ENCODE peak calls at places on chromosomes 11 and 22, in ten cellular contexts. F, M, V, S, I, Q, A, T, E and B are unnamed samples.

GRCh38 chr11:80441821-80442220 is 1001.0 kb upstream of the TENM4 start:
- DNase-seq in I (peak), S (no peak), F (no peak), E (no peak), V (no peak), T (no peak), Q (no peak), M (peak), A (no peak), B (no peak)

GRCh38 chr11:130465259-130465658 is 16.8 kb downstream of the ADAMTS15 start:
- DNase-seq in T (no peak), S (no peak), F (peak), E (no peak), M (peak), Q (no peak), I (peak), V (no peak), A (no peak), B (no peak)

GRCh38 chr11:35139883-35140282 is 912 bp downstream of the CD44 start:
- DNase-seq in F (no peak), A (no peak), T (no peak), Q (peak), E (peak), M (no peak), I (no peak), V (no peak), S (no peak), B (no peak)

GRCh38 chr22:49228431-49229037 is 599.1 kb downstream of the BRD1 start:
- DNase-seq in Q (no peak), T (no peak), F (no peak), I (no peak), A (no peak), E (no peak), S (peak), V (no peak), M (no peak), B (no peak)

GRCh38 chr11:85029964-85030363 is 597.2 kb downstream of the DLG2 start:
- DNase-seq in V (peak), S (peak), Q (peak), E (peak), I (peak), F (peak), A (no peak), T (no peak), M (peak), B (peak)

GRCh38 chr11:36389811-36390210 is 93.7 kb downstream of the PRR5L start:
- DNase-seq in S (no peak), I (no peak), E (peak), A (no peak), M (no peak), Q (no peak), V (no peak), F (no peak), T (no peak), B (no peak)

GRCh38 chr11:110147965-110148709 is 54.9 kb downstream of the ZC3H12C start:
- DNase-seq in I (peak), E (peak), V (peak), M (peak), S (no peak), A (no peak), T (no peak), Q (no peak), F (no peak), B (peak)

GRCh38 chr11:116231540-116231939 is 541.2 kb downstream of the BUD13 start:
- DNase-seq in I (no peak), F (no peak), S (peak), E (no peak), T (no peak), A (no peak), M (no peak), V (no peak), Q (peak), B (no peak)

GRCh38 chr11:131624526-131624925 is 254.1 kb downstream of the NTM start:
- DNase-seq in F (no peak), A (no peak), V (no peak), I (peak), E (no peak), S (no peak), Q (no peak), T (no peak), M (no peak), B (no peak)

GRCh38 chr11:126776125-126776524 is 224.4 kb downstream of the KIRREL3 start:
- DNase-seq in Q (no peak), T (no peak), I (no peak), F (no peak), S (peak), V (no peak), A (no peak), M (no peak), E (no peak), B (no peak)

GRCh38 chr11:117906710-117907109 is 22.5 kb downstream of the TMPRSS13 start:
- DNase-seq in S (no peak), Q (no peak), I (no peak), T (no peak), M (no peak), F (no peak), E (no peak), V (no peak), A (no peak), B (no peak)

GRCh38 chr11:131626761-131627160 is 256.3 kb downstream of the NTM start:
- DNase-seq in T (no peak), V (no peak), S (no peak), I (no peak), A (no peak), E (no peak), Q (no peak), F (no peak), M (no peak), B (no peak)

GRCh38 chr22:41308054-41308453 is 6.7 kb downstream of the ZC3H7B start:
- DNase-seq in I (peak), E (peak), T (no peak), S (no peak), A (no peak), V (no peak), F (no peak), Q (no peak), M (peak), B (no peak)

GRCh38 chr11:827861-828167 is at the start of gene CRACR2B:
- DNase-seq in F (no peak), E (no peak), S (no peak), T (no peak), I (no peak), Q (no peak), M (no peak), A (no peak), V (no peak), B (no peak)

GRCh38 chr22:48884786-48885185 is 942.9 kb downstream of the BRD1 start:
- DNase-seq in I (no peak), Q (no peak), S (no peak), V (no peak), E (no peak), M (no peak), F (no peak), T (no peak), A (no peak), B (no peak)

GRCh38 chr22:37416806-37417205 is 10.5 kb downstream of the ELFN2 start:
- DNase-seq in F (peak), V (no peak), T (no peak), A (no peak), E (no peak), I (no peak), S (no peak), Q (peak), M (no peak), B (peak)

GRCh38 chr11:128981254-128981653 is 38.6 kb upstream of the TP53AIP1 start:
- DNase-seq in E (no peak), T (no peak), Q (no peak), I (no peak), V (no peak), S (no peak), M (no peak), A (no peak), F (no peak), B (no peak)

GRCh38 chr22:42881982-42882656 is 25.0 kb upstream of the ARFGAP3 start:
- DNase-seq in V (no peak), I (no peak), A (peak), S (no peak), E (no peak), M (no peak), F (no peak), T (no peak), Q (no peak), B (no peak)

GRCh38 chr11:96254854-96255253 is 88.1 kb downstream of the MAML2 start:
- DNase-seq in Q (no peak), E (no peak), S (no peak), F (no peak), M (no peak), I (no peak), A (no peak), T (no peak), V (no peak), B (no peak)

GRCh38 chr11:47448566-47449427 is at the start of gene RAPSN:
- DNase-seq in F (no peak), E (no peak), S (no peak), I (no peak), A (no peak), V (no peak), T (no peak), Q (no peak), M (no peak), B (no peak)

GRCh38 chr11:73995731-73996130 is 13.1 kb upstream of the UCP2 start:
- DNase-seq in S (no peak), A (peak), V (no peak), T (no peak), M (no peak), I (no peak), E (no peak), Q (no peak), F (no peak), B (no peak)

GRCh38 chr22:44586337-44586990 is 88.4 kb upstream of the RTL6 start:
- DNase-seq in F (no peak), A (no peak), I (no peak), E (no peak), T (no peak), V (no peak), M (no peak), S (peak), Q (peak), B (no peak)

GRCh38 chr11:17414992-17415391 is 26.5 kb upstream of the KCNJ11 start:
- DNase-seq in M (no peak), I (no peak), Q (no peak), F (no peak), E (no peak), S (no peak), V (no peak), A (no peak), T (no peak), B (no peak)

GRCh38 chr11:120819003-120819402 is 204.9 kb upstream of the TBCEL start:
- DNase-seq in E (no peak), A (no peak), S (no peak), M (no peak), V (no peak), F (no peak), I (no peak), T (no peak), Q (no peak), B (no peak)

GRCh38 chr11:56783448-56784041 is 35.0 kb upstream of the OR9G4 start:
- DNase-seq in T (peak), M (peak), I (peak), S (peak), V (peak), F (peak), A (peak), E (peak), Q (peak), B (peak)

GRCh38 chr11:47498584-47499152 is 49.7 kb upstream of the RAPSN start:
- DNase-seq in A (no peak), M (no peak), Q (no peak), V (no peak), S (no peak), E (no peak), T (no peak), I (no peak), F (no peak), B (no peak)

GRCh38 chr11:3021125-3021524 is 29.0 kb upstream of the NAP1L4 start:
- DNase-seq in S (no peak), F (peak), T (no peak), Q (peak), I (peak), E (no peak), A (peak), V (peak), M (peak), B (no peak)